ENCODE peak calls at places on chromosomes 2 and 18, in four cellular contexts. W is prostate gland, V is mammary epithelial cell, O is left ventricle myocardium superior. L is an unnamed sample.

GRCh38 chr2:109407401-109408335 is 206.1 kb downstream of the SEPTIN10 start:
- DNase-seq in W (peak), V (peak), O (no peak), L (no peak)

GRCh38 chr2:156434461-156435291 is 1.5 kb upstream of the GPD2 start:
- DNase-seq in W (no peak), V (no peak), O (no peak), L (no peak)

GRCh38 chr2:100070078-100070477 is 72.3 kb downstream of the AFF3 start:
- DNase-seq in W (no peak), V (no peak), O (no peak), L (no peak)

GRCh38 chr2:214837466-214837865 is 28.0 kb upstream of the BARD1 start:
- DNase-seq in W (no peak), V (no peak), O (no peak), L (no peak)

GRCh38 chr2:725464-725863 is 48.3 kb upstream of the TMEM18 start:
- DNase-seq in W (no peak), V (no peak), O (no peak), L (no peak)

GRCh38 chr2:118738524-118739308 is 108.7 kb downstream of the EN1 start:
- DNase-seq in W (no peak), V (peak), O (no peak), L (no peak)

GRCh38 chr18:32470136-32470712 is 458 bp downstream of the GAREM1 start:
- DNase-seq in W (peak), V (no peak), O (peak), L (peak)

GRCh38 chr2:209525834-209526281 is 102.0 kb downstream of the MAP2 start:
- DNase-seq in W (no peak), V (peak), O (no peak), L (no peak)

GRCh38 chr18:60978338-60978737 is 354.9 kb upstream of the CDH20 start:
- DNase-seq in W (no peak), V (peak), O (no peak), L (no peak)

GRCh38 chr2:99389371-99389770 is 52.2 kb downstream of the EIF5B start:
- DNase-seq in W (no peak), V (no peak), O (no peak), L (peak)

GRCh38 chr2:230423851-230424458 is 8.0 kb downstream of the SP100 start:
- DNase-seq in W (no peak), V (peak), O (no peak), L (no peak)

GRCh38 chr2:232292395-232293154 is 86.0 kb upstream of the ALPP start:
- DNase-seq in W (no peak), V (peak), O (peak), L (peak)

GRCh38 chr2:239339726-239340654 is 60.8 kb downstream of the HDAC4 start:
- DNase-seq in W (no peak), V (no peak), O (no peak), L (no peak)

GRCh38 chr18:12282436-12283039 is 25.5 kb upstream of the TUBB6 start:
- DNase-seq in W (no peak), V (peak), O (no peak), L (no peak)

GRCh38 chr2:123303735-123304134 is 721.4 kb upstream of the CNTNAP5 start:
- DNase-seq in W (no peak), V (no peak), O (no peak), L (no peak)

GRCh38 chr2:190514676-190515075 is 19.8 kb downstream of the NEMP2 start:
- DNase-seq in W (no peak), V (peak), O (no peak), L (no peak)

GRCh38 chr2:58535182-58535581 is 294.1 kb upstream of the FANCL start:
- DNase-seq in W (no peak), V (no peak), O (no peak), L (no peak)

GRCh38 chr2:55493220-55493619 is 26.3 kb upstream of the CFAP36 start:
- DNase-seq in W (no peak), V (peak), O (no peak), L (no peak)

GRCh38 chr18:36536426-36536825 is 238.9 kb downstream of the FHOD3 start:
- DNase-seq in W (no peak), V (no peak), O (no peak), L (no peak)

GRCh38 chr2:121346407-121346806 is 61.4 kb upstream of the TFCP2L1 start:
- DNase-seq in W (no peak), V (peak), O (no peak), L (no peak)

GRCh38 chr2:238562446-238562845 is 135.7 kb downstream of the ASB1 start:
- DNase-seq in W (no peak), V (no peak), O (no peak), L (no peak)

GRCh38 chr2:231260442-231260841 is 62.0 kb downstream of the ARMC9 start:
- DNase-seq in W (no peak), V (peak), O (no peak), L (no peak)

GRCh38 chr18:59685501-59685900 is 11.7 kb downstream of the CCBE1 start:
- DNase-seq in W (no peak), V (no peak), O (no peak), L (no peak)

GRCh38 chr2:112566104-112566503 is 18.3 kb upstream of the CHCHD5 start:
- DNase-seq in W (no peak), V (no peak), O (no peak), L (no peak)

GRCh38 chr2:163690896-163691295 is 44.9 kb downstream of the FIGN start:
- DNase-seq in W (no peak), V (no peak), O (no peak), L (no peak)

GRCh38 chr2:177597759-177598158 is 205.2 kb downstream of the AGPS start:
- DNase-seq in W (no peak), V (no peak), O (no peak), L (no peak)

GRCh38 chr2:20475567-20475952 is 28.7 kb downstream of the RHOB start:
- DNase-seq in W (no peak), V (no peak), O (no peak), L (no peak)

GRCh38 chr2:190455358-190456095 is 47.4 kb downstream of the MFSD6 start:
- DNase-seq in W (no peak), V (no peak), O (no peak), L (no peak)

GRCh38 chr2:235506997-235507615 is 13.3 kb downstream of the AGAP1 start:
- DNase-seq in W (no peak), V (no peak), O (no peak), L (no peak)

GRCh38 chr18:75130591-75131274 is 78.2 kb downstream of the PTGR3 start:
- DNase-seq in W (no peak), V (no peak), O (no peak), L (no peak)

GRCh38 chr2:158781562-158781961 is 13.6 kb upstream of the DAPL1 start:
- DNase-seq in W (no peak), V (peak), O (no peak), L (no peak)

L was measured in heart left ventricle.